ENCODE peak calls at places on chromosomes 13 and 19, in seven cellular contexts. One of them, this sample, is unnamed.

GRCh38 chr19:46574533-46574932 is 26.6 kb upstream of the CALM3 start:
- DNase-seq in OCI-M1: peak
- DNase-seq in HFFc6: no peak
- DNase-seq in central memory CD4-positive, alpha-beta T cell: peak
- DNase-seq in HS-5: no peak
- DNase-seq in psoas muscle: no peak
- DNase-seq in HuH-7.5: no peak
- DNase-seq in this sample: no peak

GRCh38 chr19:7742575-7742974 is 4.8 kb downstream of the CD209 start:
- DNase-seq in central memory CD4-positive, alpha-beta T cell: no peak
- DNase-seq in HFFc6: no peak
- DNase-seq in psoas muscle: no peak
- DNase-seq in OCI-M1: no peak
- DNase-seq in HS-5: no peak
- DNase-seq in HuH-7.5: no peak
- DNase-seq in this sample: no peak

GRCh38 chr13:110565296-110565695 is 3.8 kb upstream of the RAB20 start:
- DNase-seq in HuH-7.5: no peak
- DNase-seq in OCI-M1: no peak
- DNase-seq in HS-5: no peak
- DNase-seq in HFFc6: no peak
- DNase-seq in central memory CD4-positive, alpha-beta T cell: no peak
- DNase-seq in psoas muscle: no peak
- DNase-seq in this sample: no peak

GRCh38 chr13:84446972-84447700 is 564.9 kb upstream of the SLITRK1 start:
- DNase-seq in HS-5: no peak
- DNase-seq in HuH-7.5: no peak
- DNase-seq in HFFc6: peak
- DNase-seq in central memory CD4-positive, alpha-beta T cell: no peak
- DNase-seq in OCI-M1: no peak
- DNase-seq in psoas muscle: peak
- DNase-seq in this sample: peak

GRCh38 chr19:23440791-23441190 is 45.5 kb upstream of the ZNF91 start:
- DNase-seq in HS-5: no peak
- DNase-seq in HuH-7.5: peak
- DNase-seq in psoas muscle: no peak
- DNase-seq in OCI-M1: peak
- DNase-seq in central memory CD4-positive, alpha-beta T cell: no peak
- DNase-seq in HFFc6: no peak
- DNase-seq in this sample: no peak

GRCh38 chr13:33258437-33259193 is 26.9 kb downstream of the STARD13 start:
- DNase-seq in psoas muscle: no peak
- DNase-seq in HS-5: no peak
- DNase-seq in HuH-7.5: no peak
- DNase-seq in central memory CD4-positive, alpha-beta T cell: no peak
- DNase-seq in HFFc6: peak
- DNase-seq in OCI-M1: no peak
- DNase-seq in this sample: no peak

GRCh38 chr19:46718934-46719551 is 2.1 kb upstream of the PRKD2 start:
- DNase-seq in OCI-M1: no peak
- DNase-seq in HFFc6: no peak
- DNase-seq in central memory CD4-positive, alpha-beta T cell: no peak
- DNase-seq in HuH-7.5: no peak
- DNase-seq in HS-5: no peak
- DNase-seq in psoas muscle: no peak
- DNase-seq in this sample: no peak

GRCh38 chr19:58380736-58381459 is at the start of gene ZNF837:
- DNase-seq in OCI-M1: peak
- DNase-seq in central memory CD4-positive, alpha-beta T cell: peak
- DNase-seq in psoas muscle: peak
- DNase-seq in HS-5: peak
- DNase-seq in HuH-7.5: peak
- DNase-seq in HFFc6: peak
- DNase-seq in this sample: peak

This sample was measured in smooth muscle cell of the brain vasculature.